ENCODE peak calls at places on chromosomes 13 and 19, in eight cellular contexts. Z is H1; S is fibroblast of lung; M is activated B cell treated with CpG ODN at 0.5 μM for 24 hours; H is stimulated activated CD8-positive, alpha-beta memory T cell treated with anti-CD3 and anti-CD28 coated beads, Interleukin-7, amount 100 ng/mL, for 1 hour; J is mesendoderm; R is OCI-LY7; L is fibroblast of the conjunctiva. A is an unnamed sample.

GRCh38 chr19:38183227-38183914 is 40.7 kb downstream of the DPF1 start:
- DNase-seq in Z (peak), S (no peak), M (no peak), H (no peak), J (peak), R (no peak), L (no peak), A (peak)

GRCh38 chr13:34078334-34078999 is 260.5 kb downstream of the RFC3 start:
- DNase-seq in Z (no peak), S (no peak), M (no peak), H (no peak), J (no peak), R (peak), L (no peak), A (no peak)

GRCh38 chr19:49683814-49684250 is 5.6 kb upstream of the ADM5 start:
- DNase-seq in Z (no peak), S (no peak), M (no peak), H (no peak), J (no peak), R (no peak), L (no peak), A (no peak)

GRCh38 chr13:50448535-50448981 is 394.9 kb downstream of the DLEU7 start:
- DNase-seq in Z (no peak), S (no peak), M (no peak), H (no peak), J (no peak), R (no peak), L (no peak), A (no peak)

GRCh38 chr13:33454844-33455256 is 169.3 kb upstream of the STARD13 start:
- DNase-seq in Z (no peak), S (peak), M (no peak), H (no peak), J (no peak), R (no peak), L (peak), A (no peak)

GRCh38 chr13:111323549-111323948 is 3.1 kb downstream of the TEX29 start:
- DNase-seq in Z (no peak), S (no peak), M (no peak), H (no peak), J (no peak), R (no peak), L (no peak), A (no peak)

GRCh38 chr19:4019578-4019977 is 12.0 kb downstream of the PIAS4 start:
- DNase-seq in Z (no peak), S (no peak), M (no peak), H (no peak), J (no peak), R (no peak), L (no peak), A (no peak)

GRCh38 chr13:108961542-108962125 is 332.2 kb downstream of the MYO16 start:
- DNase-seq in Z (no peak), S (peak), M (no peak), H (no peak), J (peak), R (peak), L (peak), A (peak)

GRCh38 chr13:31982540-31982939 is 49.0 kb upstream of the FRY start:
- DNase-seq in Z (no peak), S (peak), M (no peak), H (no peak), J (no peak), R (no peak), L (peak), A (no peak)

GRCh38 chr13:80881495-80882482 is 540.9 kb upstream of the SPRY2 start:
- DNase-seq in Z (no peak), S (no peak), M (no peak), H (no peak), J (no peak), R (no peak), L (no peak), A (no peak)

GRCh38 chr13:74889321-74889720 is 592.6 kb downstream of the TBC1D4 start:
- DNase-seq in Z (no peak), S (no peak), M (no peak), H (no peak), J (no peak), R (no peak), L (no peak), A (no peak)

GRCh38 chr13:111270765-111271164 is 49.7 kb upstream of the TEX29 start:
- DNase-seq in Z (no peak), S (peak), M (no peak), H (no peak), J (no peak), R (no peak), L (no peak), A (no peak)

GRCh38 chr13:21567714-21568113 is 36.3 kb downstream of the MICU2 start:
- DNase-seq in Z (no peak), S (peak), M (no peak), H (no peak), J (no peak), R (no peak), L (no peak), A (no peak)

GRCh38 chr13:27358420-27358819 is 66.0 kb upstream of the GTF3A start:
- DNase-seq in Z (no peak), S (no peak), M (no peak), H (no peak), J (no peak), R (no peak), L (no peak), A (no peak)

GRCh38 chr13:48496796-48497195 is 36.1 kb downstream of the RCBTB2 start:
- DNase-seq in Z (no peak), S (no peak), M (no peak), H (no peak), J (no peak), R (no peak), L (no peak), A (no peak)

A was measured in iPS DF 6.9.